ENCODE peak calls at places on chromosome 20, in eight cellular contexts. One of them, this sample, is unnamed. For H3K27me3, the result is how much of the 10 kb centered on the place peaks cover.

GRCh38 chr20:37356961-37357371 is 11.0 kb downstream of the SRC start:
- DNase-seq in naive thymus-derived CD4-positive, alpha-beta T cell: no peak
- DNase-seq in cardiac muscle cell: no peak
- DNase-seq in GM23338: no peak
- DNase-seq in HAP-1: no peak
- DNase-seq in HCT116: no peak
- DNase-seq in neuronal stem cell: no peak
- DNase-seq in CD4-positive, CD25-positive, alpha-beta regulatory T cell: no peak
- DNase-seq in this sample: no peak

GRCh38 chr20:23350855-23351838 is 556 bp downstream of the NXT1 start:
- DNase-seq in GM23338: peak
- DNase-seq in CD4-positive, CD25-positive, alpha-beta regulatory T cell: peak
- DNase-seq in neuronal stem cell: no peak
- DNase-seq in HAP-1: peak
- DNase-seq in HCT116: peak
- DNase-seq in naive thymus-derived CD4-positive, alpha-beta T cell: peak
- DNase-seq in cardiac muscle cell: peak
- DNase-seq in this sample: peak

GRCh38 chr20:42907730-42908129 is 282.0 kb downstream of the PTPRT start:
- DNase-seq in neuronal stem cell: no peak
- DNase-seq in GM23338: no peak
- DNase-seq in HAP-1: no peak
- DNase-seq in HCT116: no peak
- DNase-seq in CD4-positive, CD25-positive, alpha-beta regulatory T cell: no peak
- DNase-seq in cardiac muscle cell: no peak
- DNase-seq in naive thymus-derived CD4-positive, alpha-beta T cell: no peak
- DNase-seq in this sample: no peak

GRCh38 chr20:32507998-32508774 is 76.9 kb downstream of the NOL4L start:
- DNase-seq in GM23338: no peak
- DNase-seq in HAP-1: no peak
- DNase-seq in naive thymus-derived CD4-positive, alpha-beta T cell: no peak
- DNase-seq in cardiac muscle cell: no peak
- DNase-seq in neuronal stem cell: no peak
- DNase-seq in HCT116: no peak
- DNase-seq in CD4-positive, CD25-positive, alpha-beta regulatory T cell: no peak
- DNase-seq in this sample: no peak

GRCh38 chr20:5766085-5766764 is 16.0 kb downstream of the SHLD1 start:
- DNase-seq in GM23338: no peak
- DNase-seq in neuronal stem cell: no peak
- DNase-seq in HCT116: no peak
- DNase-seq in HAP-1: no peak
- DNase-seq in naive thymus-derived CD4-positive, alpha-beta T cell: no peak
- DNase-seq in cardiac muscle cell: no peak
- DNase-seq in CD4-positive, CD25-positive, alpha-beta regulatory T cell: no peak
- DNase-seq in this sample: no peak

GRCh38 chr20:34922654-34923381 is 32.8 kb downstream of the GSS start:
- DNase-seq in GM23338: no peak
- DNase-seq in CD4-positive, CD25-positive, alpha-beta regulatory T cell: no peak
- DNase-seq in HAP-1: no peak
- DNase-seq in HCT116: no peak
- DNase-seq in cardiac muscle cell: peak
- DNase-seq in neuronal stem cell: no peak
- DNase-seq in naive thymus-derived CD4-positive, alpha-beta T cell: no peak
- DNase-seq in this sample: no peak

GRCh38 chr20:61185181-61185580 is 66.9 kb upstream of the CDH4 start:
- DNase-seq in CD4-positive, CD25-positive, alpha-beta regulatory T cell: no peak
- DNase-seq in cardiac muscle cell: no peak
- DNase-seq in HCT116: no peak
- DNase-seq in HAP-1: no peak
- DNase-seq in naive thymus-derived CD4-positive, alpha-beta T cell: no peak
- DNase-seq in GM23338: no peak
- DNase-seq in neuronal stem cell: no peak
- DNase-seq in this sample: no peak

GRCh38 chr20:60868316-60868891 is 383.7 kb upstream of the CDH4 start:
- DNase-seq in GM23338: no peak
- DNase-seq in HCT116: no peak
- DNase-seq in HAP-1: no peak
- DNase-seq in cardiac muscle cell: no peak
- DNase-seq in naive thymus-derived CD4-positive, alpha-beta T cell: no peak
- DNase-seq in CD4-positive, CD25-positive, alpha-beta regulatory T cell: no peak
- DNase-seq in neuronal stem cell: no peak
- DNase-seq in this sample: no peak

GRCh38 chr20:2873747-2874041 is 413 bp downstream of the PTPRA start:
- DNase-seq in GM23338: peak
- DNase-seq in CD4-positive, CD25-positive, alpha-beta regulatory T cell: no peak
- DNase-seq in neuronal stem cell: peak
- DNase-seq in HCT116: no peak
- DNase-seq in naive thymus-derived CD4-positive, alpha-beta T cell: peak
- DNase-seq in cardiac muscle cell: peak
- DNase-seq in HAP-1: peak
- DNase-seq in this sample: no peak

GRCh38 chr20:8578191-8578690 is 446.2 kb downstream of the PLCB1 start:
- DNase-seq in neuronal stem cell: no peak
- DNase-seq in HAP-1: no peak
- DNase-seq in naive thymus-derived CD4-positive, alpha-beta T cell: no peak
- DNase-seq in GM23338: no peak
- DNase-seq in HCT116: no peak
- DNase-seq in CD4-positive, CD25-positive, alpha-beta regulatory T cell: no peak
- DNase-seq in cardiac muscle cell: no peak
- DNase-seq in this sample: no peak

GRCh38 chr20:3276400-3277015 is 37.5 kb upstream of the SLC4A11 start:
- DNase-seq in GM23338: peak
- DNase-seq in cardiac muscle cell: peak
- DNase-seq in HCT116: peak
- DNase-seq in neuronal stem cell: peak
- DNase-seq in CD4-positive, CD25-positive, alpha-beta regulatory T cell: no peak
- DNase-seq in naive thymus-derived CD4-positive, alpha-beta T cell: no peak
- DNase-seq in HAP-1: no peak
- DNase-seq in this sample: no peak

GRCh38 chr20:36340593-36340990 is 34.5 kb downstream of the DLGAP4 start:
- DNase-seq in CD4-positive, CD25-positive, alpha-beta regulatory T cell: no peak
- DNase-seq in naive thymus-derived CD4-positive, alpha-beta T cell: no peak
- DNase-seq in HAP-1: no peak
- DNase-seq in GM23338: no peak
- DNase-seq in cardiac muscle cell: no peak
- DNase-seq in neuronal stem cell: no peak
- DNase-seq in HCT116: no peak
- DNase-seq in this sample: no peak

GRCh38 chr20:7744411-7744810 is 195.8 kb downstream of the HAO1 start:
- DNase-seq in GM23338: no peak
- DNase-seq in HCT116: no peak
- DNase-seq in HAP-1: no peak
- DNase-seq in cardiac muscle cell: peak
- DNase-seq in naive thymus-derived CD4-positive, alpha-beta T cell: no peak
- DNase-seq in CD4-positive, CD25-positive, alpha-beta regulatory T cell: no peak
- DNase-seq in neuronal stem cell: no peak
- DNase-seq in this sample: no peak

GRCh38 chr20:4151991-4152695 is 136.8 kb upstream of the RNF24 start:
- DNase-seq in neuronal stem cell: no peak
- DNase-seq in HCT116: no peak
- DNase-seq in cardiac muscle cell: peak
- DNase-seq in HAP-1: no peak
- DNase-seq in naive thymus-derived CD4-positive, alpha-beta T cell: no peak
- DNase-seq in GM23338: no peak
- DNase-seq in CD4-positive, CD25-positive, alpha-beta regulatory T cell: no peak
- DNase-seq in this sample: no peak

GRCh38 chr20:24911461-24911860 is 37.6 kb upstream of the CST7 start:
- DNase-seq in GM23338: peak
- DNase-seq in naive thymus-derived CD4-positive, alpha-beta T cell: no peak
- DNase-seq in CD4-positive, CD25-positive, alpha-beta regulatory T cell: no peak
- DNase-seq in HAP-1: no peak
- DNase-seq in cardiac muscle cell: no peak
- DNase-seq in neuronal stem cell: no peak
- DNase-seq in HCT116: no peak
- DNase-seq in this sample: no peak

GRCh38 chr20:20225325-20225724 is 142.6 kb upstream of the INSM1 start:
- DNase-seq in naive thymus-derived CD4-positive, alpha-beta T cell: no peak
- DNase-seq in HCT116: no peak
- DNase-seq in neuronal stem cell: no peak
- DNase-seq in GM23338: peak
- DNase-seq in cardiac muscle cell: no peak
- DNase-seq in CD4-positive, CD25-positive, alpha-beta regulatory T cell: no peak
- DNase-seq in HAP-1: peak
- DNase-seq in this sample: no peak

GRCh38 chr20:11457476-11457875 is 460.2 kb upstream of the BTBD3 start:
- DNase-seq in neuronal stem cell: no peak
- DNase-seq in HCT116: no peak
- DNase-seq in HAP-1: no peak
- DNase-seq in cardiac muscle cell: peak
- DNase-seq in CD4-positive, CD25-positive, alpha-beta regulatory T cell: no peak
- DNase-seq in naive thymus-derived CD4-positive, alpha-beta T cell: no peak
- DNase-seq in GM23338: no peak
- DNase-seq in this sample: no peak

DNA sequence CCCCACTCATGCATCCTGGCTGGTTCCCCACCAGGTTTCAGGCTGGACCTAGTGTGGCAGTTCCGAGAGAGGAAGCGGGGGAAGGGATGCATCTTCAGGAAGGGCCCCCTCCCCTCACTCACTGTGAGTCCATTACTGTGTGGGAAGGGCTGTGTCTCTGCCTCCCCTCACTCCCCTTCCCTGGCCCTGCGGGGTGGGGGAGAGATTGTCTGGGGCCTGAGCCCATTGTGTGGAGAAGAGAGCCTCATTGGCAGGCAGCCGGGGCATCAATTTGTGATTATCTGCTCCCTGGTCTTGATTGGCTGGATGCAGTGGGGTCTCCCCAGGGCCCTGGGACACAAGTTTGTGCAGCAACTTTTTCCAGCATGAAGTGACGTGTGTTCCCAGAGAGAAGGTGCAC is 4.1 kb upstream of the MYT1 start:
- DNase-seq in neuronal stem cell: peak
- DNase-seq in HAP-1: no peak
- DNase-seq in naive thymus-derived CD4-positive, alpha-beta T cell: no peak
- DNase-seq in cardiac muscle cell: no peak
- DNase-seq in HCT116: no peak
- DNase-seq in GM23338: no peak
- DNase-seq in CD4-positive, CD25-positive, alpha-beta regulatory T cell: no peak
- DNase-seq in this sample: no peak
- H3K27me3 ChIP-seq in neuronal stem cell: half or more
- H3K27me3 ChIP-seq in HAP-1: under half
- H3K27me3 ChIP-seq in naive thymus-derived CD4-positive, alpha-beta T cell: under half
- H3K27me3 ChIP-seq in cardiac muscle cell: half or more
- H3K27me3 ChIP-seq in HCT116: under half
- H3K27me3 ChIP-seq in GM23338: under half
- H3K27me3 ChIP-seq in CD4-positive, CD25-positive, alpha-beta regulatory T cell: under half
- H3K27me3 ChIP-seq in this sample: under half

GRCh38 chr20:44693625-44694024 is 21.5 kb upstream of the CCN5 start:
- DNase-seq in neuronal stem cell: no peak
- DNase-seq in cardiac muscle cell: no peak
- DNase-seq in HAP-1: no peak
- DNase-seq in CD4-positive, CD25-positive, alpha-beta regulatory T cell: no peak
- DNase-seq in naive thymus-derived CD4-positive, alpha-beta T cell: no peak
- DNase-seq in HCT116: no peak
- DNase-seq in GM23338: no peak
- DNase-seq in this sample: no peak

GRCh38 chr20:44695295-44696230 is 19.6 kb upstream of the CCN5 start:
- DNase-seq in HAP-1: no peak
- DNase-seq in GM23338: no peak
- DNase-seq in HCT116: no peak
- DNase-seq in naive thymus-derived CD4-positive, alpha-beta T cell: no peak
- DNase-seq in CD4-positive, CD25-positive, alpha-beta regulatory T cell: no peak
- DNase-seq in cardiac muscle cell: no peak
- DNase-seq in neuronal stem cell: no peak
- DNase-seq in this sample: no peak

GRCh38 chr20:44696315-44696714 is 18.9 kb upstream of the CCN5 start:
- DNase-seq in cardiac muscle cell: no peak
- DNase-seq in HAP-1: no peak
- DNase-seq in naive thymus-derived CD4-positive, alpha-beta T cell: no peak
- DNase-seq in HCT116: no peak
- DNase-seq in neuronal stem cell: no peak
- DNase-seq in CD4-positive, CD25-positive, alpha-beta regulatory T cell: no peak
- DNase-seq in GM23338: peak
- DNase-seq in this sample: no peak

GRCh38 chr20:44692932-44693476 is 22.2 kb upstream of the CCN5 start:
- DNase-seq in HAP-1: no peak
- DNase-seq in neuronal stem cell: no peak
- DNase-seq in CD4-positive, CD25-positive, alpha-beta regulatory T cell: no peak
- DNase-seq in HCT116: peak
- DNase-seq in GM23338: no peak
- DNase-seq in naive thymus-derived CD4-positive, alpha-beta T cell: no peak
- DNase-seq in cardiac muscle cell: peak
- DNase-seq in this sample: no peak

DNA sequence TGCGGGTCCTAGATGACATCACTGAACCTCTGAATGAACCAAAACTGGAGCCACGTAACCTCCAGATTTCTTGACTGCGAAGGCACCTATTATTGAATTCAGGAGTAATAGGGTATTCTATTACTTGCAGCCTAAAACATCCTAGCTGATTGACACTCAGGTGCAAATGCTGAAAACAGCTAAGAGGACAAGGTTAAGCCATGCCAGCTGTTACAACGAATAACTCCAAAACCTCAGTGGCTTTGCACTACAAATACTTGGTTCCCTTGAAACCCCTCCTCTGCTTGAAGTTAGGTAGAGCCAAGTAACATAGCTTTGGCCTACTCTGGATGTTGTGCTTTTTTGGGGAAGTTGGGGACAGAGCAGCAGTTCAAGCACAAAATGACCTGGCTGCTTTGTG is 21.0 kb upstream of the CCN5 start:
- DNase-seq in GM23338: no peak
- DNase-seq in neuronal stem cell: no peak
- DNase-seq in HCT116: no peak
- DNase-seq in HAP-1: no peak
- DNase-seq in naive thymus-derived CD4-positive, alpha-beta T cell: no peak
- DNase-seq in CD4-positive, CD25-positive, alpha-beta regulatory T cell: no peak
- DNase-seq in cardiac muscle cell: no peak
- DNase-seq in this sample: no peak
- H3K27me3 ChIP-seq in GM23338: under half
- H3K27me3 ChIP-seq in neuronal stem cell: under half
- H3K27me3 ChIP-seq in HCT116: under half
- H3K27me3 ChIP-seq in HAP-1: under half
- H3K27me3 ChIP-seq in naive thymus-derived CD4-positive, alpha-beta T cell: under half
- H3K27me3 ChIP-seq in CD4-positive, CD25-positive, alpha-beta regulatory T cell: under half
- H3K27me3 ChIP-seq in cardiac muscle cell: under half
- H3K27me3 ChIP-seq in this sample: under half

GRCh38 chr20:977021-977420 is 25.1 kb downstream of the RSPO4 start:
- DNase-seq in cardiac muscle cell: no peak
- DNase-seq in HAP-1: no peak
- DNase-seq in neuronal stem cell: no peak
- DNase-seq in CD4-positive, CD25-positive, alpha-beta regulatory T cell: no peak
- DNase-seq in naive thymus-derived CD4-positive, alpha-beta T cell: no peak
- DNase-seq in GM23338: no peak
- DNase-seq in HCT116: no peak
- DNase-seq in this sample: no peak
- H3K27me3 ChIP-seq in cardiac muscle cell: under half
- H3K27me3 ChIP-seq in HAP-1: under half
- H3K27me3 ChIP-seq in neuronal stem cell: under half
- H3K27me3 ChIP-seq in CD4-positive, CD25-positive, alpha-beta regulatory T cell: under half
- H3K27me3 ChIP-seq in naive thymus-derived CD4-positive, alpha-beta T cell: under half
- H3K27me3 ChIP-seq in GM23338: under half
- H3K27me3 ChIP-seq in HCT116: under half
- H3K27me3 ChIP-seq in this sample: under half

DNA sequence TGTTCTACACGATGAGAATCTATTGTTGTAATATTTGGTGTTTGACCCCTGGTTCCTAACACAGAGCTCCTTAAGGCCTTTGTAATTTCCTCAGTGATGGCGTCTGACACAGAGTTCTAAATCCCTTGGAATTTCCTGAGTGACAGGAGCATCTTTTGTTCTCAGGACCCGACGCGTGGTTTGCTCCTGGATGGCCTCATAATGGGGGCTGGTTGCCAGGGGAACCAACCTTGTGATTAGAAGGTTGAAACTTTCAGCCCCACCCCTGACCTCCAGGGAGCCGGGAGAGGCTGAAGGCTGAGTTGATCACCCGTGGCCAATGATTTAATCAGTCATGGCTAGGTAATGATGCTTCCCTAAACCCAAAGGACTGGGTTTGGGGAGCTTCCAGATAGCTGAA is 20.5 kb upstream of the ZNF133 start:
- DNase-seq in HAP-1: peak
- DNase-seq in naive thymus-derived CD4-positive, alpha-beta T cell: no peak
- DNase-seq in GM23338: peak
- DNase-seq in neuronal stem cell: peak
- DNase-seq in cardiac muscle cell: no peak
- DNase-seq in HCT116: no peak
- DNase-seq in CD4-positive, CD25-positive, alpha-beta regulatory T cell: no peak
- DNase-seq in this sample: no peak
- H3K27me3 ChIP-seq in HAP-1: under half
- H3K27me3 ChIP-seq in naive thymus-derived CD4-positive, alpha-beta T cell: under half
- H3K27me3 ChIP-seq in GM23338: under half
- H3K27me3 ChIP-seq in neuronal stem cell: under half
- H3K27me3 ChIP-seq in cardiac muscle cell: under half
- H3K27me3 ChIP-seq in HCT116: under half
- H3K27me3 ChIP-seq in CD4-positive, CD25-positive, alpha-beta regulatory T cell: under half
- H3K27me3 ChIP-seq in this sample: under half

This sample was measured in CD4-positive, alpha-beta memory T cell.